ENCODE peak calls at places on chromosomes 13 and 19, in ten cellular contexts. One of them, this sample, is unnamed.

GRCh38 chr13:48892311-48892710 is 83.4 kb upstream of the FNDC3A start:
- DNase-seq in mammary epithelial cell: peak; percentile 96
- DNase-seq in heart right ventricle: no peak
- DNase-seq in fibroblast of lung: peak; percentile 89
- DNase-seq in IMR-90: peak; percentile 92
- DNase-seq in GM23338: no peak
- DNase-seq in effector memory CD4-positive, alpha-beta T cell: no peak
- DNase-seq in psoas muscle: no peak
- DNase-seq in lower lobe of right lung: no peak
- DNase-seq in stomach: no peak
- DNase-seq in this sample: no peak

GRCh38 chr13:75180805-75181455 is 301.0 kb downstream of the TBC1D4 start:
- DNase-seq in effector memory CD4-positive, alpha-beta T cell: no peak
- DNase-seq in mammary epithelial cell: no peak
- DNase-seq in psoas muscle: no peak
- DNase-seq in lower lobe of right lung: no peak
- DNase-seq in GM23338: no peak
- DNase-seq in fibroblast of lung: peak; percentile 51
- DNase-seq in IMR-90: peak; percentile 50
- DNase-seq in heart right ventricle: no peak
- DNase-seq in stomach: no peak
- DNase-seq in this sample: no peak

GRCh38 chr13:24218320-24218719 is 57.8 kb downstream of the SPATA13 start:
- DNase-seq in heart right ventricle: no peak
- DNase-seq in stomach: no peak
- DNase-seq in lower lobe of right lung: no peak
- DNase-seq in GM23338: peak; percentile 15
- DNase-seq in IMR-90: no peak
- DNase-seq in mammary epithelial cell: no peak
- DNase-seq in psoas muscle: no peak
- DNase-seq in effector memory CD4-positive, alpha-beta T cell: no peak
- DNase-seq in fibroblast of lung: no peak
- DNase-seq in this sample: no peak

GRCh38 chr13:20065516-20065915 is 95.3 kb downstream of the GJA3 start:
- DNase-seq in mammary epithelial cell: no peak
- DNase-seq in lower lobe of right lung: no peak
- DNase-seq in IMR-90: no peak
- DNase-seq in psoas muscle: no peak
- DNase-seq in GM23338: no peak
- DNase-seq in stomach: no peak
- DNase-seq in heart right ventricle: no peak
- DNase-seq in fibroblast of lung: no peak
- DNase-seq in effector memory CD4-positive, alpha-beta T cell: no peak
- DNase-seq in this sample: no peak

GRCh38 chr13:51001335-51001734 is 91.7 kb downstream of the RNASEH2B start:
- DNase-seq in GM23338: no peak
- DNase-seq in effector memory CD4-positive, alpha-beta T cell: no peak
- DNase-seq in lower lobe of right lung: no peak
- DNase-seq in fibroblast of lung: no peak
- DNase-seq in IMR-90: no peak
- DNase-seq in psoas muscle: no peak
- DNase-seq in mammary epithelial cell: no peak
- DNase-seq in heart right ventricle: no peak
- DNase-seq in stomach: no peak
- DNase-seq in this sample: no peak

GRCh38 chr13:30119476-30119875 is 187.9 kb downstream of the KATNAL1 start:
- DNase-seq in effector memory CD4-positive, alpha-beta T cell: peak; percentile 4
- DNase-seq in mammary epithelial cell: peak; percentile 84
- DNase-seq in IMR-90: peak; percentile 64
- DNase-seq in stomach: no peak
- DNase-seq in lower lobe of right lung: no peak
- DNase-seq in psoas muscle: no peak
- DNase-seq in GM23338: no peak
- DNase-seq in heart right ventricle: no peak
- DNase-seq in fibroblast of lung: peak; percentile 18
- DNase-seq in this sample: no peak

GRCh38 chr13:110445722-110446569 is 115.6 kb downstream of the RAB20 start:
- DNase-seq in psoas muscle: no peak
- DNase-seq in effector memory CD4-positive, alpha-beta T cell: no peak
- DNase-seq in GM23338: no peak
- DNase-seq in heart right ventricle: no peak
- DNase-seq in lower lobe of right lung: no peak
- DNase-seq in IMR-90: peak; percentile 31
- DNase-seq in mammary epithelial cell: peak; percentile 75
- DNase-seq in fibroblast of lung: peak; percentile 24
- DNase-seq in stomach: no peak
- DNase-seq in this sample: no peak

GRCh38 chr19:41575998-41576397 is at the start of gene CEACAM21:
- DNase-seq in stomach: peak; percentile 45
- DNase-seq in fibroblast of lung: no peak
- DNase-seq in effector memory CD4-positive, alpha-beta T cell: peak; percentile 19
- DNase-seq in lower lobe of right lung: peak; percentile 86
- DNase-seq in GM23338: no peak
- DNase-seq in psoas muscle: peak; percentile 41
- DNase-seq in heart right ventricle: peak; percentile 53
- DNase-seq in IMR-90: no peak
- DNase-seq in mammary epithelial cell: no peak
- DNase-seq in this sample: peak; percentile 68

GRCh38 chr13:97780486-97780885 is 173.0 kb upstream of the IPO5 start:
- DNase-seq in fibroblast of lung: no peak
- DNase-seq in GM23338: no peak
- DNase-seq in IMR-90: no peak
- DNase-seq in heart right ventricle: no peak
- DNase-seq in psoas muscle: no peak
- DNase-seq in mammary epithelial cell: no peak
- DNase-seq in stomach: no peak
- DNase-seq in effector memory CD4-positive, alpha-beta T cell: no peak
- DNase-seq in lower lobe of right lung: no peak
- DNase-seq in this sample: no peak

GRCh38 chr19:5048727-5049553 is 80.0 kb downstream of the KDM4B start:
- DNase-seq in psoas muscle: peak; percentile 56
- DNase-seq in GM23338: no peak
- DNase-seq in mammary epithelial cell: no peak
- DNase-seq in lower lobe of right lung: no peak
- DNase-seq in IMR-90: peak; percentile 66
- DNase-seq in heart right ventricle: no peak
- DNase-seq in effector memory CD4-positive, alpha-beta T cell: no peak
- DNase-seq in stomach: no peak
- DNase-seq in fibroblast of lung: peak; percentile 53
- DNase-seq in this sample: no peak

GRCh38 chr13:23969672-23970071 is 72.4 kb upstream of the C1QTNF9B start:
- DNase-seq in heart right ventricle: no peak
- DNase-seq in IMR-90: peak; percentile 56
- DNase-seq in psoas muscle: no peak
- DNase-seq in effector memory CD4-positive, alpha-beta T cell: no peak
- DNase-seq in GM23338: no peak
- DNase-seq in lower lobe of right lung: no peak
- DNase-seq in fibroblast of lung: peak; percentile 35
- DNase-seq in mammary epithelial cell: no peak
- DNase-seq in stomach: no peak
- DNase-seq in this sample: no peak

GRCh38 chr13:97369269-97369893 is 64.6 kb upstream of the RAP2A start:
- DNase-seq in fibroblast of lung: peak; percentile 48
- DNase-seq in lower lobe of right lung: no peak
- DNase-seq in mammary epithelial cell: no peak
- DNase-seq in psoas muscle: no peak
- DNase-seq in heart right ventricle: no peak
- DNase-seq in effector memory CD4-positive, alpha-beta T cell: no peak
- DNase-seq in IMR-90: no peak
- DNase-seq in GM23338: no peak
- DNase-seq in stomach: no peak
- DNase-seq in this sample: no peak

GRCh38 chr19:53991224-53992113 is at the start of gene CACNG6:
- DNase-seq in mammary epithelial cell: no peak
- DNase-seq in heart right ventricle: no peak
- DNase-seq in psoas muscle: peak; percentile 67
- DNase-seq in lower lobe of right lung: peak; percentile 52
- DNase-seq in IMR-90: no peak
- DNase-seq in GM23338: peak; percentile 86
- DNase-seq in fibroblast of lung: no peak
- DNase-seq in stomach: peak; percentile 39
- DNase-seq in effector memory CD4-positive, alpha-beta T cell: no peak
- DNase-seq in this sample: no peak
- H3K4me1 ChIP-seq in mammary epithelial cell: no peaks in the 10 kb centered on the region
- H3K4me1 ChIP-seq in heart right ventricle: peaks cover 6% of the 10 kb centered on the region
- H3K4me1 ChIP-seq in psoas muscle: peaks cover 9% of the 10 kb centered on the region
- H3K4me1 ChIP-seq in lower lobe of right lung: peaks cover 5% of the 10 kb centered on the region
- H3K4me1 ChIP-seq in IMR-90: no peaks in the 10 kb centered on the region
- H3K4me1 ChIP-seq in GM23338: peaks cover 10% of the 10 kb centered on the region
- H3K4me1 ChIP-seq in fibroblast of lung: no peaks in the 10 kb centered on the region
- H3K4me1 ChIP-seq in stomach: peaks cover 14% of the 10 kb centered on the region
- H3K4me1 ChIP-seq in effector memory CD4-positive, alpha-beta T cell: no peaks in the 10 kb centered on the region
- H3K4me1 ChIP-seq in this sample: no peaks in the 10 kb centered on the region

DNA sequence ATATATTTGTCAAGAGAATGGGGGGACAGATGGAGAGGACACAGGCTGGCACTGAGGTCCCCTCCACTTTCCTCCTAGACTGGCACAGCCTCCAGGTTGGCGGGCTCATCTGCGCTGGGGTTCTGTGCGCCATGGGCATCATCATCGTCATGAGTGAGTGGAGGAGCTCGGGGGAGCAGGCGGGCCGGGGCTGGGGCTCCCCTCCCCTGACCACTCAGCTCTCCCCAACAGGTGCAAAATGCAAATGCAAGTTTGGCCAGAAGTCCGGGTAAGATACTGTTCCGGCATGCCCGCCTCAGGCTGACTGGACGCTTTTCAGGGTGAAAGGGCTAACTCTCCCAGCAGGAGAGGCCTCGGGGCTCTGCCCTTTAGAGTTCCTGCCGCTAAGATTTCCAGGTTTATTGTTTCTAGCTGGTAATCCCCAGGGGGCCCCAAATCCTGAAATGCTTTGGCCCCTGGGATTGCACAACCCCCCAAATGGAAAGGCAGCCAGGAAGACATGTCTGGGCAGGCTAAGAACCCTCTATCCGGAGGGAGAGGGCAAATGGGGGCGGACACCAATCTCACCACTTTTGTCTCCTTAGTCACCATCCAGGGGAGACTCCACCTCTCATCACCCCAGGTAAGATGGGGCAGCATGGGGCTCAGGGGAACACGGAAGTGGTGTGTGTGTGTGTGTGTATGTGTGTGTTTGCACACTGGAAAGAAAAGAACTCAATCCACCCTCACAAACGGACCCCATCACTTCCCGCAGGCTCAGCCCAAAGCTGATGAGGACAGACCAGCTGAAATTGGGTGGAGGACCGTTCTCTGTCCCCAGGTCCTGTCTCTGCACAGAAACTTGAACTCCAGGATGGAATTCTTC is 7.3 kb downstream of the FXYD3 start:
- DNase-seq in mammary epithelial cell: peak; percentile 96
- DNase-seq in heart right ventricle: no peak
- DNase-seq in GM23338: no peak
- DNase-seq in psoas muscle: no peak
- DNase-seq in stomach: no peak
- DNase-seq in IMR-90: no peak
- DNase-seq in lower lobe of right lung: no peak
- DNase-seq in effector memory CD4-positive, alpha-beta T cell: no peak
- DNase-seq in fibroblast of lung: no peak
- DNase-seq in this sample: no peak
- H3K27ac ChIP-seq in mammary epithelial cell: peak overlapping the region; percentile 74
- H3K27ac ChIP-seq in heart right ventricle: peak overlapping the region; percentile 61
- H3K27ac ChIP-seq in GM23338: no peak overlapping the region
- H3K27ac ChIP-seq in psoas muscle: peak overlapping the region; percentile 78
- H3K27ac ChIP-seq in stomach: peak overlapping the region; percentile 88
- H3K27ac ChIP-seq in IMR-90: no peak overlapping the region
- H3K27ac ChIP-seq in lower lobe of right lung: peak overlapping the region; percentile 78
- H3K27ac ChIP-seq in effector memory CD4-positive, alpha-beta T cell: no peak overlapping the region
- H3K27ac ChIP-seq in fibroblast of lung: no peak overlapping the region
- H3K27ac ChIP-seq in this sample: no peak overlapping the region

GRCh38 chr19:3361384-3362216 is 4.8 kb upstream of the NFIC start:
- DNase-seq in stomach: no peak
- DNase-seq in IMR-90: no peak
- DNase-seq in GM23338: no peak
- DNase-seq in effector memory CD4-positive, alpha-beta T cell: no peak
- DNase-seq in fibroblast of lung: no peak
- DNase-seq in psoas muscle: no peak
- DNase-seq in heart right ventricle: no peak
- DNase-seq in mammary epithelial cell: no peak
- DNase-seq in lower lobe of right lung: no peak
- DNase-seq in this sample: no peak
- H3K4me3 ChIP-seq in stomach: peak overlapping the region; percentile 97
- H3K4me3 ChIP-seq in IMR-90: peak overlapping the region; percentile 75
- H3K4me3 ChIP-seq in GM23338: peak overlapping the region; percentile 45
- H3K4me3 ChIP-seq in effector memory CD4-positive, alpha-beta T cell: peak overlapping the region; percentile 73
- H3K4me3 ChIP-seq in fibroblast of lung: peak overlapping the region; percentile 56
- H3K4me3 ChIP-seq in psoas muscle: peak overlapping the region; percentile 87
- H3K4me3 ChIP-seq in heart right ventricle: peak overlapping the region; percentile 100
- H3K4me3 ChIP-seq in mammary epithelial cell: peak overlapping the region; percentile 72
- H3K4me3 ChIP-seq in lower lobe of right lung: peak overlapping the region; percentile 78
- H3K4me3 ChIP-seq in this sample: peak overlapping the region; percentile 69

GRCh38 chr13:114111577-114111976 is 20.8 kb downstream of the RASA3 start:
- DNase-seq in fibroblast of lung: peak; percentile 91
- DNase-seq in mammary epithelial cell: no peak
- DNase-seq in IMR-90: peak; percentile 97
- DNase-seq in stomach: no peak
- DNase-seq in lower lobe of right lung: no peak
- DNase-seq in effector memory CD4-positive, alpha-beta T cell: no peak
- DNase-seq in heart right ventricle: no peak
- DNase-seq in GM23338: no peak
- DNase-seq in psoas muscle: peak; percentile 16
- DNase-seq in this sample: no peak

GRCh38 chr13:114108894-114109293 is 23.5 kb downstream of the RASA3 start:
- DNase-seq in psoas muscle: peak; percentile 9
- DNase-seq in GM23338: no peak
- DNase-seq in heart right ventricle: no peak
- DNase-seq in stomach: no peak
- DNase-seq in IMR-90: no peak
- DNase-seq in effector memory CD4-positive, alpha-beta T cell: no peak
- DNase-seq in lower lobe of right lung: peak; percentile 38
- DNase-seq in fibroblast of lung: no peak
- DNase-seq in mammary epithelial cell: no peak
- DNase-seq in this sample: no peak

GRCh38 chr13:114110091-114110829 is 22.2 kb downstream of the RASA3 start:
- DNase-seq in mammary epithelial cell: no peak
- DNase-seq in fibroblast of lung: no peak
- DNase-seq in GM23338: peak; percentile 50
- DNase-seq in heart right ventricle: no peak
- DNase-seq in IMR-90: no peak
- DNase-seq in stomach: peak; percentile 47
- DNase-seq in psoas muscle: peak; percentile 51
- DNase-seq in lower lobe of right lung: peak; percentile 78
- DNase-seq in effector memory CD4-positive, alpha-beta T cell: peak; percentile 72
- DNase-seq in this sample: peak; percentile 80

GRCh38 chr13:114108141-114108761 is 24.2 kb downstream of the RASA3 start:
- DNase-seq in stomach: no peak
- DNase-seq in psoas muscle: peak; percentile 6
- DNase-seq in IMR-90: no peak
- DNase-seq in effector memory CD4-positive, alpha-beta T cell: no peak
- DNase-seq in heart right ventricle: no peak
- DNase-seq in mammary epithelial cell: no peak
- DNase-seq in fibroblast of lung: no peak
- DNase-seq in GM23338: no peak
- DNase-seq in lower lobe of right lung: peak; percentile 39
- DNase-seq in this sample: no peak

GRCh38 chr13:114109646-114110045 is 22.8 kb downstream of the RASA3 start:
- DNase-seq in psoas muscle: peak; percentile 65
- DNase-seq in effector memory CD4-positive, alpha-beta T cell: no peak
- DNase-seq in heart right ventricle: no peak
- DNase-seq in lower lobe of right lung: peak; percentile 49
- DNase-seq in fibroblast of lung: no peak
- DNase-seq in GM23338: no peak
- DNase-seq in IMR-90: no peak
- DNase-seq in stomach: no peak
- DNase-seq in mammary epithelial cell: no peak
- DNase-seq in this sample: no peak
- H3K4me1 ChIP-seq in psoas muscle: peaks cover 71% of the 10 kb centered on the region
- H3K4me1 ChIP-seq in effector memory CD4-positive, alpha-beta T cell: peaks cover 82% of the 10 kb centered on the region
- H3K4me1 ChIP-seq in heart right ventricle: peaks cover 28% of the 10 kb centered on the region
- H3K4me1 ChIP-seq in lower lobe of right lung: peaks cover 40% of the 10 kb centered on the region
- H3K4me1 ChIP-seq in fibroblast of lung: peaks cover 69% of the 10 kb centered on the region
- H3K4me1 ChIP-seq in GM23338: peaks cover 8% of the 10 kb centered on the region
- H3K4me1 ChIP-seq in IMR-90: peaks cover 69% of the 10 kb centered on the region
- H3K4me1 ChIP-seq in stomach: peaks cover 46% of the 10 kb centered on the region
- H3K4me1 ChIP-seq in mammary epithelial cell: peaks cover 9% of the 10 kb centered on the region
- H3K4me1 ChIP-seq in this sample: peaks cover 95% of the 10 kb centered on the region